ENCODE peak calls at places on chromosome 21, in seven cellular contexts. One of them, this sample, is unnamed.

GRCh38 chr21:16309250-16309971 is 579.6 kb downstream of the USP25 start:
- DNase-seq in neuronal stem cell: no peak
- DNase-seq in heart right ventricle: no peak
- DNase-seq in H1: no peak
- DNase-seq in hepatocyte: no peak
- DNase-seq in testis: no peak
- DNase-seq in RWPE2: no peak
- DNase-seq in this sample: peak; percentile 24

GRCh38 chr21:32190491-32191144 is 88.2 kb downstream of the MIS18A start:
- DNase-seq in neuronal stem cell: no peak
- DNase-seq in heart right ventricle: no peak
- DNase-seq in H1: no peak
- DNase-seq in hepatocyte: no peak
- DNase-seq in testis: no peak
- DNase-seq in RWPE2: no peak
- DNase-seq in this sample: no peak

GRCh38 chr21:38765056-38765455 is 40.7 kb upstream of the ETS2 start:
- DNase-seq in neuronal stem cell: no peak
- DNase-seq in heart right ventricle: no peak
- DNase-seq in H1: no peak
- DNase-seq in hepatocyte: no peak
- DNase-seq in testis: no peak
- DNase-seq in RWPE2: no peak
- DNase-seq in this sample: no peak

GRCh38 chr21:29237110-29238051 is 61.3 kb upstream of the BACH1 start:
- DNase-seq in neuronal stem cell: peak; percentile 5
- DNase-seq in heart right ventricle: peak; percentile 17
- DNase-seq in H1: no peak
- DNase-seq in hepatocyte: no peak
- DNase-seq in testis: peak; percentile 71
- DNase-seq in RWPE2: no peak
- DNase-seq in this sample: no peak

GRCh38 chr21:18369115-18369514 is 34.5 kb downstream of the TMPRSS15 start:
- DNase-seq in neuronal stem cell: peak; percentile 9
- DNase-seq in heart right ventricle: no peak
- DNase-seq in H1: no peak
- DNase-seq in hepatocyte: peak; percentile 34
- DNase-seq in testis: peak; percentile 27
- DNase-seq in RWPE2: no peak
- DNase-seq in this sample: no peak

GRCh38 chr21:24280591-24280990 is 1326.7 kb downstream of the MRPL39 start:
- DNase-seq in neuronal stem cell: no peak
- DNase-seq in heart right ventricle: no peak
- DNase-seq in H1: no peak
- DNase-seq in hepatocyte: no peak
- DNase-seq in testis: no peak
- DNase-seq in RWPE2: no peak
- DNase-seq in this sample: no peak

GRCh38 chr21:33281101-33281652 is 15.0 kb downstream of the IL10RB start:
- DNase-seq in neuronal stem cell: no peak
- DNase-seq in heart right ventricle: no peak
- DNase-seq in H1: no peak
- DNase-seq in hepatocyte: no peak
- DNase-seq in testis: no peak
- DNase-seq in RWPE2: no peak
- DNase-seq in this sample: no peak

GRCh38 chr21:26719750-26720149 is 125.5 kb downstream of the ADAMTS1 start:
- DNase-seq in neuronal stem cell: no peak
- DNase-seq in heart right ventricle: peak; percentile 18
- DNase-seq in H1: no peak
- DNase-seq in hepatocyte: no peak
- DNase-seq in testis: no peak
- DNase-seq in RWPE2: no peak
- DNase-seq in this sample: peak; percentile 71

GRCh38 chr21:27818847-27819246 is 852.0 kb upstream of the ADAMTS5 start:
- DNase-seq in neuronal stem cell: no peak
- DNase-seq in heart right ventricle: no peak
- DNase-seq in H1: no peak
- DNase-seq in hepatocyte: peak; percentile 40
- DNase-seq in testis: no peak
- DNase-seq in RWPE2: no peak
- DNase-seq in this sample: no peak

GRCh38 chr21:38804030-38804616 is 1.6 kb upstream of the ETS2 start:
- DNase-seq in neuronal stem cell: no peak
- DNase-seq in heart right ventricle: no peak
- DNase-seq in H1: no peak
- DNase-seq in hepatocyte: no peak
- DNase-seq in testis: no peak
- DNase-seq in RWPE2: no peak
- DNase-seq in this sample: no peak

GRCh38 chr21:32021319-32022027 is 148.7 kb downstream of the HUNK start:
- DNase-seq in neuronal stem cell: no peak
- DNase-seq in heart right ventricle: peak; percentile 78
- DNase-seq in H1: no peak
- DNase-seq in hepatocyte: peak; percentile 34
- DNase-seq in testis: peak; percentile 70
- DNase-seq in RWPE2: no peak
- DNase-seq in this sample: no peak

GRCh38 chr21:23899561-23899960 is 1707.7 kb downstream of the MRPL39 start:
- DNase-seq in neuronal stem cell: no peak
- DNase-seq in heart right ventricle: no peak
- DNase-seq in H1: no peak
- DNase-seq in hepatocyte: no peak
- DNase-seq in testis: no peak
- DNase-seq in RWPE2: no peak
- DNase-seq in this sample: no peak

GRCh38 chr21:33661146-33661545 is 18.8 kb downstream of the ITSN1 start:
- DNase-seq in neuronal stem cell: no peak
- DNase-seq in heart right ventricle: no peak
- DNase-seq in H1: no peak
- DNase-seq in hepatocyte: no peak
- DNase-seq in testis: no peak
- DNase-seq in RWPE2: no peak
- DNase-seq in this sample: no peak

GRCh38 chr21:32494946-32495703 is 82.6 kb downstream of the EVA1C start:
- DNase-seq in neuronal stem cell: no peak
- DNase-seq in heart right ventricle: no peak
- DNase-seq in H1: no peak
- DNase-seq in hepatocyte: peak; percentile 10
- DNase-seq in testis: no peak
- DNase-seq in RWPE2: no peak
- DNase-seq in this sample: no peak

GRCh38 chr21:40043423-40043822 is 176.2 kb downstream of the PCP4 start:
- DNase-seq in neuronal stem cell: no peak
- DNase-seq in heart right ventricle: no peak
- DNase-seq in H1: no peak
- DNase-seq in hepatocyte: no peak
- DNase-seq in testis: no peak
- DNase-seq in RWPE2: no peak
- DNase-seq in this sample: no peak

GRCh38 chr21:21688877-21689276 is 690.7 kb downstream of the NCAM2 start:
- DNase-seq in neuronal stem cell: peak; percentile 29
- DNase-seq in heart right ventricle: peak; percentile 4
- DNase-seq in H1: peak; percentile 56
- DNase-seq in hepatocyte: peak; percentile 27
- DNase-seq in testis: peak; percentile 44
- DNase-seq in RWPE2: no peak
- DNase-seq in this sample: peak; percentile 35

GRCh38 chr21:39083377-39084008 is 99.8 kb downstream of the PSMG1 start:
- DNase-seq in neuronal stem cell: no peak
- DNase-seq in heart right ventricle: no peak
- DNase-seq in H1: no peak
- DNase-seq in hepatocyte: peak; percentile 68
- DNase-seq in testis: peak; percentile 55
- DNase-seq in RWPE2: no peak
- DNase-seq in this sample: no peak

GRCh38 chr21:31446206-31446900 is 102.3 kb upstream of the TIAM1 start:
- DNase-seq in neuronal stem cell: no peak
- DNase-seq in heart right ventricle: no peak
- DNase-seq in H1: no peak
- DNase-seq in hepatocyte: no peak
- DNase-seq in testis: no peak
- DNase-seq in RWPE2: no peak
- DNase-seq in this sample: no peak

GRCh38 chr21:45885597-45885929 is 96.0 kb upstream of the COL6A1 start:
- DNase-seq in neuronal stem cell: no peak
- DNase-seq in heart right ventricle: no peak
- DNase-seq in H1: no peak
- DNase-seq in hepatocyte: no peak
- DNase-seq in testis: no peak
- DNase-seq in RWPE2: no peak
- DNase-seq in this sample: no peak

GRCh38 chr21:45887788-45888187 is 93.8 kb upstream of the COL6A1 start:
- DNase-seq in neuronal stem cell: no peak
- DNase-seq in heart right ventricle: peak; percentile 68
- DNase-seq in H1: no peak
- DNase-seq in hepatocyte: no peak
- DNase-seq in testis: no peak
- DNase-seq in RWPE2: peak; percentile 46
- DNase-seq in this sample: no peak

GRCh38 chr21:45888361-45889009 is 93.1 kb upstream of the COL6A1 start:
- DNase-seq in neuronal stem cell: no peak
- DNase-seq in heart right ventricle: no peak
- DNase-seq in H1: no peak
- DNase-seq in hepatocyte: no peak
- DNase-seq in testis: no peak
- DNase-seq in RWPE2: peak; percentile 39
- DNase-seq in this sample: no peak

GRCh38 chr21:45886610-45887026 is 95.0 kb upstream of the COL6A1 start:
- DNase-seq in neuronal stem cell: no peak
- DNase-seq in heart right ventricle: no peak
- DNase-seq in H1: no peak
- DNase-seq in hepatocyte: no peak
- DNase-seq in testis: no peak
- DNase-seq in RWPE2: peak; percentile 39
- DNase-seq in this sample: peak; percentile 39

DNA sequence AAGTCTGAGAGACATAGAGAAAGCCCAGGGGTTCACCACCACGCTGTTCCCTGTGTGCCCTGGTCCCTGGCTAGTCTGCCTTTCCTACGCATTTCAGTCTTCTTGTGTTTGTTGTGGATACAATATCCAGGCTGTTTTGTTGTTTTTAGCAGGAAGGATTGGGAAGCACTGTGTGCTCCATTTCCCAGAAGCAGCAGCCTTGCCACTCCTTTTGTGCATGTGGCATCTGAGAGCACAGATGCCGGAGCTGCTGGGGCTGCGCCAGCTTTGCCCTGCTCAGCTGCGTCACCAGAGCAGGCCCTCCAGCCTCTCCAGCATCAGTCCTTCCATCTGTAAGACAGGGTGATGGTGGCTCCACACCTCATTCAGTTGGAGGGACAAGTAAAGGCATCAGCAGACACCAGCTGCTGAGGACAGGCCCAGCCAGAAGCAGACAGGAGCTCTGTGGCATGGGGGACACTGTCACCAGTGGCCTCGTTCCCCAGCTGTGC is 94.4 kb upstream of the COL6A1 start:
- DNase-seq in neuronal stem cell: no peak
- DNase-seq in heart right ventricle: peak; percentile 25
- DNase-seq in H1: no peak
- DNase-seq in hepatocyte: no peak
- DNase-seq in testis: no peak
- DNase-seq in RWPE2: peak; percentile 23
- DNase-seq in this sample: peak; percentile 28
- H3K27ac ChIP-seq in neuronal stem cell: no peak overlapping the region
- H3K27ac ChIP-seq in heart right ventricle: peak overlapping the region; percentile 47
- H3K27ac ChIP-seq in H1: no peak overlapping the region
- H3K27ac ChIP-seq in hepatocyte: no peak overlapping the region
- H3K27ac ChIP-seq in testis: no peak overlapping the region
- H3K27ac ChIP-seq in RWPE2: no peak overlapping the region
- H3K27ac ChIP-seq in this sample: no peak overlapping the region

GRCh38 chr21:25369524-25370300 is 237.6 kb downstream of the MRPL39 start:
- DNase-seq in neuronal stem cell: no peak
- DNase-seq in heart right ventricle: no peak
- DNase-seq in H1: no peak
- DNase-seq in hepatocyte: no peak
- DNase-seq in testis: no peak
- DNase-seq in RWPE2: no peak
- DNase-seq in this sample: no peak

GRCh38 chr21:25370311-25370744 is 237.0 kb downstream of the MRPL39 start:
- DNase-seq in neuronal stem cell: no peak
- DNase-seq in heart right ventricle: no peak
- DNase-seq in H1: no peak
- DNase-seq in hepatocyte: peak; percentile 31
- DNase-seq in testis: no peak
- DNase-seq in RWPE2: peak; percentile 85
- DNase-seq in this sample: no peak

GRCh38 chr21:25366116-25366515 is 241.2 kb downstream of the MRPL39 start:
- DNase-seq in neuronal stem cell: no peak
- DNase-seq in heart right ventricle: no peak
- DNase-seq in H1: no peak
- DNase-seq in hepatocyte: no peak
- DNase-seq in testis: no peak
- DNase-seq in RWPE2: no peak
- DNase-seq in this sample: no peak

GRCh38 chr21:25371831-25372434 is 235.3 kb downstream of the MRPL39 start:
- DNase-seq in neuronal stem cell: no peak
- DNase-seq in heart right ventricle: no peak
- DNase-seq in H1: no peak
- DNase-seq in hepatocyte: no peak
- DNase-seq in testis: no peak
- DNase-seq in RWPE2: no peak
- DNase-seq in this sample: no peak

DNA sequence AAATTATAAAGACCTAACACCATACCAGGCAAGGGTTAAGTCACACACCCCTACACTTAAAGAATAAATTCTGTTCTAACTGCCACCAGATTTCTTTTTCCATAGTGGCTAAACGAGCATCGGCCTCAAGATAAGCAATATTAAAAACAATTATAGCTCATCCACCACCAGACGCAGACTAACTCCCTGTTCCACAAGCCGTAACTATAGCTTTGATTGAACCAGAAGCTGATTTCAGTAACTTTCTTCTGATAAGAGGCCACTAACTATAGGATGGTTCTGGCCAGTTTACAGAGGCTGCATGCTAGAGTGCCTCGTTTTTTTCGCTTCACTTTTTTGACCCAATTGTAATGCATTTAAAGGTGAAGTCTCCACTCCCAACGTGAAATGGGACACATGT is 238.8 kb downstream of the MRPL39 start:
- DNase-seq in neuronal stem cell: no peak
- DNase-seq in heart right ventricle: no peak
- DNase-seq in H1: no peak
- DNase-seq in hepatocyte: no peak
- DNase-seq in testis: no peak
- DNase-seq in RWPE2: no peak
- DNase-seq in this sample: no peak
- H3K4me1 ChIP-seq in neuronal stem cell: no peaks in the 10 kb centered on the region
- H3K4me1 ChIP-seq in heart right ventricle: no peaks in the 10 kb centered on the region
- H3K4me1 ChIP-seq in H1: peaks cover 5% of the 10 kb centered on the region
- H3K4me1 ChIP-seq in hepatocyte: no peaks in the 10 kb centered on the region
- H3K4me1 ChIP-seq in testis: no peaks in the 10 kb centered on the region
- H3K4me1 ChIP-seq in RWPE2: peaks cover 33% of the 10 kb centered on the region
- H3K4me1 ChIP-seq in this sample: no peaks in the 10 kb centered on the region

GRCh38 chr21:34935452-34935851 is 113.7 kb downstream of the RUNX1 start:
- DNase-seq in neuronal stem cell: no peak
- DNase-seq in heart right ventricle: no peak
- DNase-seq in H1: no peak
- DNase-seq in hepatocyte: no peak
- DNase-seq in testis: no peak
- DNase-seq in RWPE2: no peak
- DNase-seq in this sample: no peak
- H3K27ac ChIP-seq in neuronal stem cell: no peak overlapping the region
- H3K27ac ChIP-seq in heart right ventricle: no peak overlapping the region
- H3K27ac ChIP-seq in H1: no peak overlapping the region
- H3K27ac ChIP-seq in hepatocyte: no peak overlapping the region
- H3K27ac ChIP-seq in testis: no peak overlapping the region
- H3K27ac ChIP-seq in RWPE2: no peak overlapping the region
- H3K27ac ChIP-seq in this sample: no peak overlapping the region

GRCh38 chr21:45016031-45016430 is 58.3 kb upstream of the ADARB1 start:
- DNase-seq in neuronal stem cell: no peak
- DNase-seq in heart right ventricle: no peak
- DNase-seq in H1: no peak
- DNase-seq in hepatocyte: no peak
- DNase-seq in testis: no peak
- DNase-seq in RWPE2: peak; percentile 49
- DNase-seq in this sample: peak; percentile 10
- H3K4me1 ChIP-seq in neuronal stem cell: peaks cover 31% of the 10 kb centered on the region
- H3K4me1 ChIP-seq in heart right ventricle: peaks cover 6% of the 10 kb centered on the region
- H3K4me1 ChIP-seq in H1: peaks cover 4% of the 10 kb centered on the region
- H3K4me1 ChIP-seq in hepatocyte: peaks cover 36% of the 10 kb centered on the region
- H3K4me1 ChIP-seq in testis: no peaks in the 10 kb centered on the region
- H3K4me1 ChIP-seq in RWPE2: peaks cover 29% of the 10 kb centered on the region
- H3K4me1 ChIP-seq in this sample: peaks cover 15% of the 10 kb centered on the region

This sample was measured in psoas muscle.